ENCODE peak calls at places on chromosomes 4 and X, in five cellular contexts. One of them, this sample, is unnamed.

GRCh38 chrX:111492085-111492484 is 19.4 kb upstream of the SERTM2 start:
- DNase-seq in cardiac muscle cell: no peak
- DNase-seq in astrocyte of the spinal cord: no peak
- DNase-seq in foreskin fibroblast: no peak
- DNase-seq in A549: no peak
- DNase-seq in this sample: no peak

GRCh38 chr4:117010695-117011094 is 74.7 kb downstream of the TRAM1L1 start:
- DNase-seq in foreskin fibroblast: no peak
- DNase-seq in cardiac muscle cell: no peak
- DNase-seq in A549: no peak
- DNase-seq in astrocyte of the spinal cord: peak
- DNase-seq in this sample: no peak

GRCh38 chrX:9855536-9856320 is 69.5 kb downstream of the SHROOM2 start:
- DNase-seq in astrocyte of the spinal cord: no peak
- DNase-seq in A549: no peak
- DNase-seq in cardiac muscle cell: no peak
- DNase-seq in foreskin fibroblast: no peak
- DNase-seq in this sample: no peak

GRCh38 chr4:68905598-68906237 is 45.9 kb downstream of the UGT2A3 start:
- DNase-seq in cardiac muscle cell: no peak
- DNase-seq in astrocyte of the spinal cord: peak
- DNase-seq in foreskin fibroblast: no peak
- DNase-seq in A549: no peak
- DNase-seq in this sample: peak

GRCh38 chr4:2689825-2690700 is 66.1 kb downstream of the TNIP2 start:
- DNase-seq in foreskin fibroblast: peak
- DNase-seq in cardiac muscle cell: no peak
- DNase-seq in A549: no peak
- DNase-seq in astrocyte of the spinal cord: no peak
- DNase-seq in this sample: no peak

GRCh38 chr4:150960818-150961217 is 54.3 kb downstream of the LRBA start:
- DNase-seq in astrocyte of the spinal cord: no peak
- DNase-seq in A549: peak
- DNase-seq in cardiac muscle cell: no peak
- DNase-seq in foreskin fibroblast: peak
- DNase-seq in this sample: peak

GRCh38 chr4:7066006-7066405 is 1.9 kb downstream of the GRPEL1 start:
- DNase-seq in cardiac muscle cell: no peak
- DNase-seq in A549: no peak
- DNase-seq in astrocyte of the spinal cord: no peak
- DNase-seq in foreskin fibroblast: no peak
- DNase-seq in this sample: no peak

GRCh38 chr4:84837751-84838150 is 128.7 kb downstream of the WDFY3 start:
- DNase-seq in astrocyte of the spinal cord: no peak
- DNase-seq in A549: no peak
- DNase-seq in foreskin fibroblast: no peak
- DNase-seq in cardiac muscle cell: no peak
- DNase-seq in this sample: no peak

GRCh38 chr4:186627226-186627865 is 72.0 kb upstream of the MTNR1A start:
- DNase-seq in cardiac muscle cell: no peak
- DNase-seq in foreskin fibroblast: peak
- DNase-seq in A549: peak
- DNase-seq in astrocyte of the spinal cord: peak
- DNase-seq in this sample: peak

GRCh38 chr4:151801547-151802516 is 41.0 kb upstream of the GATB start:
- DNase-seq in astrocyte of the spinal cord: peak
- DNase-seq in A549: peak
- DNase-seq in foreskin fibroblast: no peak
- DNase-seq in cardiac muscle cell: no peak
- DNase-seq in this sample: no peak

GRCh38 chrX:153414838-153415552 is 3.7 kb downstream of the ZFP92 start:
- DNase-seq in astrocyte of the spinal cord: no peak
- DNase-seq in foreskin fibroblast: peak
- DNase-seq in A549: no peak
- DNase-seq in cardiac muscle cell: no peak
- DNase-seq in this sample: no peak

GRCh38 chrX:104270916-104271512 is 16.3 kb upstream of the ESX1 start:
- DNase-seq in astrocyte of the spinal cord: peak
- DNase-seq in A549: peak
- DNase-seq in cardiac muscle cell: peak
- DNase-seq in foreskin fibroblast: no peak
- DNase-seq in this sample: peak
- H3K4me3 ChIP-seq in astrocyte of the spinal cord: peak
- H3K4me3 ChIP-seq in A549: peak
- H3K4me3 ChIP-seq in cardiac muscle cell: no peak
- H3K4me3 ChIP-seq in foreskin fibroblast: peak
- H3K4me3 ChIP-seq in this sample: no peak

GRCh38 chr4:16550488-16550980 is 324.3 kb upstream of the TAPT1 start:
- DNase-seq in A549: no peak
- DNase-seq in astrocyte of the spinal cord: no peak
- DNase-seq in foreskin fibroblast: no peak
- DNase-seq in cardiac muscle cell: no peak
- DNase-seq in this sample: no peak
- H3K4me3 ChIP-seq in A549: no peak
- H3K4me3 ChIP-seq in astrocyte of the spinal cord: no peak
- H3K4me3 ChIP-seq in foreskin fibroblast: no peak
- H3K4me3 ChIP-seq in cardiac muscle cell: no peak
- H3K4me3 ChIP-seq in this sample: no peak

DNA sequence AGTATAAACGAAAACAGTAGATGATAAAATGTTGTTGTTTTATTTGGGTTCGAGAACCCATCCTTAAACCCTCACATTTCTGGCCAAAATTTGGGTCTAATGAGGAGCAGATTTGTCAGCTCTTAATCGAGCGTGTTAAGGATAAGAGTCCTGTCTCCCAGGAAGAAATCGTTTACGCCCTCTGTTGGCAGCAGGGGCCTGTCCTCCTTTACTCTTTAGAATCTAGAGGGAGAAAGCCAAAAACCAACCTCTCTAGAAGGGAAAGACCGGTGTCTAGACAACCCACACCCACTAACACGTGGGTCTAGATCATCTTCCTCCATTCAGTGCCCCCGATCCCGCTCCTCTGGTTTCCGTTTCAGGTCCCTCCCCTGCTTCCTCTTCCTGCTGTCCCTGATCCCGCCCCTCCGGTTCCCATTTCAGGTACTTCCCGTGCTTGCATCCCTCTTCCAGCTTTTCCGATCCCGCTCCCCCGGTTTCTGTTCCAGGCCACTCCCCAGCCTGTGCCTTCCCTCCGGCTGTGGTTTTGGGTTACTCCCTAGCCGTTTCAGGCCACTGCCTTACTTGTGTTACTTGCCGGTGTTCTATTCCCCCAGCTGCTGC is 339.1 kb downstream of the PAPSS1 start:
- DNase-seq in A549: peak
- DNase-seq in cardiac muscle cell: no peak
- DNase-seq in astrocyte of the spinal cord: no peak
- DNase-seq in foreskin fibroblast: peak
- DNase-seq in this sample: no peak
- H3K4me3 ChIP-seq in A549: no peak
- H3K4me3 ChIP-seq in cardiac muscle cell: no peak
- H3K4me3 ChIP-seq in astrocyte of the spinal cord: no peak
- H3K4me3 ChIP-seq in foreskin fibroblast: no peak
- H3K4me3 ChIP-seq in this sample: no peak

GRCh38 chr4:158811216-158811540 is 42.4 kb downstream of the FNIP2 start:
- DNase-seq in cardiac muscle cell: no peak
- DNase-seq in A549: no peak
- DNase-seq in foreskin fibroblast: no peak
- DNase-seq in astrocyte of the spinal cord: no peak
- DNase-seq in this sample: no peak
- H3K4me3 ChIP-seq in cardiac muscle cell: no peak
- H3K4me3 ChIP-seq in A549: no peak
- H3K4me3 ChIP-seq in foreskin fibroblast: no peak
- H3K4me3 ChIP-seq in astrocyte of the spinal cord: no peak
- H3K4me3 ChIP-seq in this sample: no peak

GRCh38 chrX:56813318-56813837 is 84.3 kb downstream of the NBDY start:
- DNase-seq in astrocyte of the spinal cord: no peak
- DNase-seq in A549: no peak
- DNase-seq in cardiac muscle cell: no peak
- DNase-seq in foreskin fibroblast: peak
- DNase-seq in this sample: peak

GRCh38 chrX:56817179-56817578 is 88.1 kb downstream of the NBDY start:
- DNase-seq in astrocyte of the spinal cord: no peak
- DNase-seq in foreskin fibroblast: no peak
- DNase-seq in A549: no peak
- DNase-seq in cardiac muscle cell: no peak
- DNase-seq in this sample: no peak

GRCh38 chrX:56811599-56811998 is 82.6 kb downstream of the NBDY start:
- DNase-seq in cardiac muscle cell: no peak
- DNase-seq in A549: no peak
- DNase-seq in foreskin fibroblast: no peak
- DNase-seq in astrocyte of the spinal cord: no peak
- DNase-seq in this sample: no peak

DNA sequence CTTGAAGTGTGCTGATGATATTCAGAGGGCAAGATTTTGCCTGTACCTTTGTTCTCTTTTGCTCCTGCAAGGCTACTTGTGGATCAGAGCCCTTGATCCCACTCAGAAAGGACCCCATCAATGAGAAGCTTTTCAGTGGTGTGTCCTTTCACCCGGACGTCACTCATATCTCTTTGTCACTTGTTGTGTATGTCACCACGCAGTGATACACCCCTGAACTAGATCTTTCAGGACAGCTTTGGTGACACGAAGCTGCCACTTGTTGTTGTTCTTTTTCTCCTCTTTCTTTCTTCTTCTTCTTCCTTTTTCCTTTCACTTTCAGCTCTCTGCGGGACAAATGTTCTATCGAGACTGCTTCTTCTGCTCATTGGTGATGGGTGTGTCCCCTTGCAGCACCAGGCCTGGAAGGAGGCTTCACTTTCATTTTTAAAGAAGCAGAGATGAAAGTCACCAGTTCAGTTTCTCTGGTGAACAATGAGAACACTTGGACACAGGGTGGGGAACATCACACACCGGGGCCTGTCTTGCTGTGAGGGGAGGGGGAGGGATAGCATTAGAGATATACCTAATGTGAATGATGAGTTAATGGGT is 83.6 kb downstream of the NBDY start:
- DNase-seq in foreskin fibroblast: no peak
- DNase-seq in A549: no peak
- DNase-seq in astrocyte of the spinal cord: no peak
- DNase-seq in cardiac muscle cell: no peak
- DNase-seq in this sample: no peak
- H3K4me3 ChIP-seq in foreskin fibroblast: no peak
- H3K4me3 ChIP-seq in A549: no peak
- H3K4me3 ChIP-seq in astrocyte of the spinal cord: no peak
- H3K4me3 ChIP-seq in cardiac muscle cell: no peak
- H3K4me3 ChIP-seq in this sample: no peak